ENCODE peak calls at places on chromosomes 4 and X, in five cellular contexts. One of them, this sample, is unnamed.

GRCh38 chr4:126777649-126778048 is 855.1 kb upstream of the INTU start:
- DNase-seq in AG04450: peak; percentile 66
- DNase-seq in psoas muscle: no peak
- DNase-seq in HCT116: no peak
- DNase-seq in fibroblast of lung: peak; percentile 87
- DNase-seq in this sample: no peak

GRCh38 chr4:159498371-159499115 is 395.7 kb downstream of the RAPGEF2 start:
- DNase-seq in AG04450: no peak
- DNase-seq in psoas muscle: no peak
- DNase-seq in HCT116: no peak
- DNase-seq in fibroblast of lung: no peak
- DNase-seq in this sample: no peak

GRCh38 chr4:29900336-29900735 is 819.8 kb upstream of the PCDH7 start:
- DNase-seq in AG04450: no peak
- DNase-seq in psoas muscle: no peak
- DNase-seq in HCT116: no peak
- DNase-seq in fibroblast of lung: no peak
- DNase-seq in this sample: no peak

GRCh38 chrX:49995021-49995731 is 72.8 kb downstream of the CLCN5 start:
- DNase-seq in AG04450: no peak
- DNase-seq in psoas muscle: no peak
- DNase-seq in HCT116: peak; percentile 28
- DNase-seq in fibroblast of lung: peak; percentile 86
- DNase-seq in this sample: no peak

GRCh38 chr4:106676173-106676921 is 307.8 kb upstream of the GIMD1 start:
- DNase-seq in AG04450: no peak
- DNase-seq in psoas muscle: no peak
- DNase-seq in HCT116: no peak
- DNase-seq in fibroblast of lung: no peak
- DNase-seq in this sample: no peak

GRCh38 chrX:20374866-20375530 is 108.3 kb upstream of the RPS6KA3 start:
- DNase-seq in AG04450: no peak
- DNase-seq in psoas muscle: no peak
- DNase-seq in HCT116: no peak
- DNase-seq in fibroblast of lung: no peak
- DNase-seq in this sample: no peak

GRCh38 chr4:181939199-181939945 is 303.8 kb upstream of the TENM3 start:
- DNase-seq in AG04450: no peak
- DNase-seq in psoas muscle: no peak
- DNase-seq in HCT116: no peak
- DNase-seq in fibroblast of lung: peak; percentile 67
- DNase-seq in this sample: no peak

GRCh38 chr4:83780334-83780733 is 244.4 kb downstream of the GPAT3 start:
- DNase-seq in AG04450: no peak
- DNase-seq in psoas muscle: no peak
- DNase-seq in HCT116: no peak
- DNase-seq in fibroblast of lung: no peak
- DNase-seq in this sample: no peak

GRCh38 chrX:136586386-136586785 is 54.4 kb downstream of the VGLL1 start:
- DNase-seq in AG04450: no peak
- DNase-seq in psoas muscle: no peak
- DNase-seq in HCT116: no peak
- DNase-seq in fibroblast of lung: peak; percentile 18
- DNase-seq in this sample: peak; percentile 3

GRCh38 chr4:1809754-1810502 is 16.8 kb downstream of the FGFR3 start:
- DNase-seq in AG04450: peak; percentile 24
- DNase-seq in psoas muscle: peak; percentile 76
- DNase-seq in HCT116: peak; percentile 34
- DNase-seq in fibroblast of lung: peak; percentile 27
- DNase-seq in this sample: peak; percentile 56

GRCh38 chr4:38948551-38948950 is 80.9 kb downstream of the FAM114A1 start:
- DNase-seq in AG04450: peak; percentile 85
- DNase-seq in psoas muscle: peak; percentile 75
- DNase-seq in HCT116: no peak
- DNase-seq in fibroblast of lung: peak; percentile 92
- DNase-seq in this sample: no peak

GRCh38 chr4:41538887-41539498 is 1.0 kb downstream of the LIMCH1 start:
- DNase-seq in AG04450: no peak
- DNase-seq in psoas muscle: no peak
- DNase-seq in HCT116: no peak
- DNase-seq in fibroblast of lung: peak; percentile 62
- DNase-seq in this sample: no peak

GRCh38 chrX:13374364-13374763 is 54.5 kb upstream of the ATXN3L start:
- DNase-seq in AG04450: no peak
- DNase-seq in psoas muscle: no peak
- DNase-seq in HCT116: no peak
- DNase-seq in fibroblast of lung: no peak
- DNase-seq in this sample: no peak

GRCh38 chrX:13373807-13374187 is 53.9 kb upstream of the ATXN3L start:
- DNase-seq in AG04450: no peak
- DNase-seq in psoas muscle: no peak
- DNase-seq in HCT116: no peak
- DNase-seq in fibroblast of lung: peak; percentile 90
- DNase-seq in this sample: no peak

GRCh38 chrX:13372203-13372980 is 52.5 kb upstream of the ATXN3L start:
- DNase-seq in AG04450: no peak
- DNase-seq in psoas muscle: no peak
- DNase-seq in HCT116: no peak
- DNase-seq in fibroblast of lung: no peak
- DNase-seq in this sample: no peak

GRCh38 chrX:13371191-13371590 is 51.3 kb upstream of the ATXN3L start:
- DNase-seq in AG04450: no peak
- DNase-seq in psoas muscle: no peak
- DNase-seq in HCT116: no peak
- DNase-seq in fibroblast of lung: peak; percentile 42
- DNase-seq in this sample: no peak

DNA sequence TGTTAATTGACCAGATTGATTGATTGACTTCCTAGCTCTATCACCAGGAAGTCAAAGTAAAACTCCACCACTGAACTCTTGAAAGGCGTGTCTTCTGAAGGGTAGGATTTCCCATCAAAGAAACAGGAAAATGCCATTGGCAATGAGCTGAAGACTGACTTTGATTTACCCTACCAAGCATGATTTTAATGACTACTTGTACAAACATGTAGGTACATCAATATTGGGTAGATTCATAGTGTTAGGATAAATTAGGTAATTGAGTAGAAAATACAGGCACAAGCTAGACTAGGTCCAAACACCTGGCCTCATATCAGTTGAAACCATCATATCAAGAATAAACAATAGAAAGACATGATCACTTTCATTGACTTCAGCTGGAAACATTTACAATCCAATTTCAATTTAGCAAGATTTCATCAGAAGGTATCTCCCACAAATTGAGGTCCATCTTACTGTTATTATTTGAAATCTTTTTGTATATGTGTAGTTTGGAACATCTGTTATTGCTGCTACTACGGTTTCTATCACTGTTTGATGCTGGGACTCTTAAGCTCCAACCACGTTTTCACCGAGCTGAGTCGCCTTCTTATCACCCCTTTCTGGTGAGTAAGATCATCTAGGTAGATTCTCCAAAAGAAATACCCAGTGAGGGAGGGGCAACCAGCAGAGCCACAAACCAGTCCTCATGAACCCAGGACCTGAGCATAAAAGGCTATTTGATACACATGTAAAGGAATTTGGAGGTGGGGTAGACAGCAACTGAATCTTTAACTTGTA is 53.4 kb upstream of the ATXN3L start:
- DNase-seq in AG04450: no peak
- DNase-seq in psoas muscle: no peak
- DNase-seq in HCT116: no peak
- DNase-seq in fibroblast of lung: peak; percentile 74
- DNase-seq in this sample: no peak
- H3K27ac ChIP-seq in AG04450: peak overlapping the region; percentile 82
- H3K27ac ChIP-seq in psoas muscle: no peak overlapping the region
- H3K27ac ChIP-seq in HCT116: no peak overlapping the region
- H3K27ac ChIP-seq in fibroblast of lung: peak overlapping the region; percentile 76
- H3K27ac ChIP-seq in this sample: no peak overlapping the region

GRCh38 chr4:108982786-108983185 is 219.9 kb upstream of the ETNPPL start:
- DNase-seq in AG04450: no peak
- DNase-seq in psoas muscle: no peak
- DNase-seq in HCT116: no peak
- DNase-seq in fibroblast of lung: no peak
- DNase-seq in this sample: no peak

GRCh38 chr4:108979754-108980153 is 216.9 kb upstream of the ETNPPL start:
- DNase-seq in AG04450: no peak
- DNase-seq in psoas muscle: no peak
- DNase-seq in HCT116: no peak
- DNase-seq in fibroblast of lung: peak; percentile 23
- DNase-seq in this sample: no peak

GRCh38 chr4:108978066-108978465 is 215.2 kb upstream of the ETNPPL start:
- DNase-seq in AG04450: no peak
- DNase-seq in psoas muscle: no peak
- DNase-seq in HCT116: no peak
- DNase-seq in fibroblast of lung: no peak
- DNase-seq in this sample: no peak

GRCh38 chr4:108982359-108982758 is 219.5 kb upstream of the ETNPPL start:
- DNase-seq in AG04450: no peak
- DNase-seq in psoas muscle: no peak
- DNase-seq in HCT116: no peak
- DNase-seq in fibroblast of lung: no peak
- DNase-seq in this sample: no peak

DNA sequence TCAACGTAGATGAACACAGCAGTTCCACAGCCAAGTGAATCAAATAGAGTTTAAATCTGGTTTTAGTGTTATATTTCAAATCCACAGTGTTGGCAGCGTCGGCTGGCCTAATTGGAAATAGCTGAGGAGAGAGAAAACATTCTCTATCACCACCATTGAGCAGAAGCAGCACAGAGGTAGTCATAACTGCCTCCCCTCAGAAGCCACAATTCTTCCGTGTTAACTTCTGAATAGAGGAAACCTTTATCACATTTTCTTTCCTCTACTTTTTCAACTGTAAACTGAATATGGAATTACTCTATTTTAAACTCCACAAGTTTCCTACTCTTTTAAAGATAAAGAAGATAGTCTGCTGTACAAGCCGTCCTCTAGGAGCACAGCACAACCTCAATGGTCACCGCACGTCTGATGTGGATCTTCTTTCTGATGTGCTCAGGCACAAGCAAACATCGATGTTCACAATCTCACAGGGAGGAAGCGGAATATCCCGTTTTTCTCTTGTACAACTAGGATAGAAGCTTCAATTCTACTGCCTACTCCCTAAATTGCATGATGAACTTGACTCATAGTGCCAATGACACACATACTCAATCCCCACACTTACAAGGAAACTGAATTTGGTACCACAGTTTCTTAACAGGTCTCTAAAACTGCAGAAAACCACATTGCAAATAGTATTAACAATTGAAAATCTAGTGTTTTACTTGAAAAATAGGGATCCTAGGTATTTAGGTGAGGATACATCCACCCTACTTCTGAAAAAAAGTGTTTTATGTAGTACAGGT is 217.8 kb upstream of the ETNPPL start:
- DNase-seq in AG04450: no peak
- DNase-seq in psoas muscle: no peak
- DNase-seq in HCT116: no peak
- DNase-seq in fibroblast of lung: no peak
- DNase-seq in this sample: no peak
- H3K27ac ChIP-seq in AG04450: no peak overlapping the region
- H3K27ac ChIP-seq in psoas muscle: no peak overlapping the region
- H3K27ac ChIP-seq in HCT116: no peak overlapping the region
- H3K27ac ChIP-seq in fibroblast of lung: no peak overlapping the region
- H3K27ac ChIP-seq in this sample: no peak overlapping the region

GRCh38 chrX:9638871-9639270 is 126.8 kb downstream of the GPR143 start:
- DNase-seq in AG04450: no peak
- DNase-seq in psoas muscle: no peak
- DNase-seq in HCT116: no peak
- DNase-seq in fibroblast of lung: no peak
- DNase-seq in this sample: no peak
- H3K27ac ChIP-seq in AG04450: no peak overlapping the region
- H3K27ac ChIP-seq in psoas muscle: no peak overlapping the region
- H3K27ac ChIP-seq in HCT116: no peak overlapping the region
- H3K27ac ChIP-seq in fibroblast of lung: no peak overlapping the region
- H3K27ac ChIP-seq in this sample: no peak overlapping the region

GRCh38 chr4:169220446-169220845 is 50.3 kb downstream of the SH3RF1 start:
- DNase-seq in AG04450: no peak
- DNase-seq in psoas muscle: no peak
- DNase-seq in HCT116: no peak
- DNase-seq in fibroblast of lung: no peak
- DNase-seq in this sample: no peak

GRCh38 chr4:169221662-169222061 is 49.1 kb downstream of the SH3RF1 start:
- DNase-seq in AG04450: no peak
- DNase-seq in psoas muscle: no peak
- DNase-seq in HCT116: no peak
- DNase-seq in fibroblast of lung: no peak
- DNase-seq in this sample: no peak

GRCh38 chr4:169222768-169223167 is 48.0 kb downstream of the SH3RF1 start:
- DNase-seq in AG04450: no peak
- DNase-seq in psoas muscle: no peak
- DNase-seq in HCT116: no peak
- DNase-seq in fibroblast of lung: no peak
- DNase-seq in this sample: no peak

GRCh38 chr4:169219440-169219839 is 51.3 kb downstream of the SH3RF1 start:
- DNase-seq in AG04450: no peak
- DNase-seq in psoas muscle: no peak
- DNase-seq in HCT116: no peak
- DNase-seq in fibroblast of lung: no peak
- DNase-seq in this sample: no peak

GRCh38 chr4:169220854-169221311 is 49.9 kb downstream of the SH3RF1 start:
- DNase-seq in AG04450: peak; percentile 29
- DNase-seq in psoas muscle: no peak
- DNase-seq in HCT116: no peak
- DNase-seq in fibroblast of lung: no peak
- DNase-seq in this sample: no peak
- H3K27ac ChIP-seq in AG04450: no peak overlapping the region
- H3K27ac ChIP-seq in psoas muscle: no peak overlapping the region
- H3K27ac ChIP-seq in HCT116: no peak overlapping the region
- H3K27ac ChIP-seq in fibroblast of lung: peak overlapping the region; percentile 11
- H3K27ac ChIP-seq in this sample: no peak overlapping the region

DNA sequence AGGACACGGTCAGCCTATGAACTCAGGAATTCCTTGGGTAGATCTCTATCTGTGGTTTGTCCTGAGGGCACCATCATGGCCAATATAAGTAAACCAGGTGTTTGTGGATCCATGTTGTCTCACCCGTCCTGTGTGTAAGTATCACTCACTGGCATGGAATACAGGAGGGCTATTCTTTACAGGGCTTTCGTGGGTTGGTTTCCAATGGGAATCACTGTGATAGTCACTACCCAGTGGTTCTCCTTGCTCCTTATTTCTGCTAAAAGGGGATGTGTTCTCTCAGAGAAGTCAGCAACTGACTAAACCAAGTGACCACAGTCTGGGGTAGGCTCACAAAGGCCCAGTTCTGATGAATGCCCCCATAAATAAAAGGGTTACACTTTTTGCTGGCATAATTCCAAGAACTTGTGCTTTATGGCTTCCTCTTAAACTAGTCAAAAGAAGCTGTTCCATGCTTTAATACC is 236.7 kb upstream of the JADE1 start:
- DNase-seq in AG04450: no peak
- DNase-seq in psoas muscle: no peak
- DNase-seq in HCT116: no peak
- DNase-seq in fibroblast of lung: no peak
- DNase-seq in this sample: no peak
- H3K27ac ChIP-seq in AG04450: no peak overlapping the region
- H3K27ac ChIP-seq in psoas muscle: no peak overlapping the region
- H3K27ac ChIP-seq in HCT116: no peak overlapping the region
- H3K27ac ChIP-seq in fibroblast of lung: peak overlapping the region; percentile 52
- H3K27ac ChIP-seq in this sample: no peak overlapping the region